ENCODE peak calls at places on chromosomes 12 and 14, in eight cellular contexts. O is adrenal gland, J is spleen, N is right lobe of liver, S is gastrocnemius medialis, L is IMR-90, Q is prostate gland, F is endothelial cell of umbilical vein. W is an unnamed sample.

GRCh38 chr12:6627598-6627997 is 8.2 kb downstream of the LPAR5 start:
- DNase-seq in Q (no peak), L (no peak), O (no peak), S (no peak), J (no peak), F (no peak), N (no peak), W (no peak)

GRCh38 chr14:70811065-70811464 is 1.8 kb upstream of the MAP3K9 start:
- DNase-seq in N (no peak), L (peak; percentile 8), S (no peak), F (no peak), O (no peak), Q (no peak), J (no peak), W (no peak)

GRCh38 chr12:113083863-113084430 is 27.4 kb downstream of the DTX1 start:
- DNase-seq in O (no peak), F (no peak), Q (no peak), J (no peak), L (no peak), S (peak; percentile 29), N (no peak), W (no peak)

GRCh38 chr12:94092516-94093241 is 55.7 kb upstream of the PLXNC1 start:
- DNase-seq in O (no peak), J (no peak), Q (peak; percentile 88), S (no peak), N (no peak), L (peak; percentile 25), F (no peak), W (no peak)

GRCh38 chr12:89756638-89757321 is 48.1 kb upstream of the ATP2B1 start:
- DNase-seq in O (peak; percentile 39), N (no peak), Q (no peak), L (peak; percentile 99), S (peak; percentile 2), F (peak; percentile 72), J (no peak), W (peak; percentile 94)

GRCh38 chr12:91931110-91931509 is 214.5 kb downstream of the BTG1 start:
- DNase-seq in L (no peak), O (no peak), J (no peak), Q (peak; percentile 95), F (no peak), S (no peak), N (no peak), W (no peak)

GRCh38 chr14:96688629-96689028 is 108.6 kb upstream of the VRK1 start:
- DNase-seq in N (no peak), Q (no peak), J (no peak), S (no peak), O (no peak), F (no peak), L (no peak), W (no peak)

GRCh38 chr12:57610553-57611115 is 601 bp upstream of the ARHGEF25 start:
- DNase-seq in F (no peak), L (no peak), J (no peak), Q (no peak), S (no peak), O (no peak), N (no peak), W (peak; percentile 42)

GRCh38 chr12:52879394-52880351 is 25.2 kb downstream of the KRT8 start:
- DNase-seq in Q (peak; percentile 89), S (peak; percentile 47), O (peak; percentile 76), J (peak; percentile 91), N (peak; percentile 81), F (peak; percentile 83), L (peak; percentile 86), W (peak; percentile 85)

GRCh38 chr12:104171785-104172563 is 34.0 kb upstream of the NFYB start:
- DNase-seq in S (no peak), F (no peak), O (no peak), N (no peak), J (no peak), L (no peak), Q (no peak), W (no peak)

GRCh38 chr14:22131749-22132476 is 457.1 kb downstream of the DAD1 start:
- DNase-seq in F (no peak), J (no peak), O (no peak), S (no peak), L (peak; percentile 3), Q (no peak), N (no peak), W (peak; percentile 63)

GRCh38 chr12:40137252-40137651 is 31.4 kb upstream of the SLC2A13 start:
- DNase-seq in L (peak; percentile 6), Q (no peak), F (peak; percentile 13), N (no peak), J (no peak), O (no peak), S (no peak), W (no peak)

GRCh38 chr14:63223596-63223995 is 19.4 kb downstream of the RHOJ start:
- DNase-seq in L (no peak), S (no peak), F (no peak), O (no peak), Q (no peak), N (no peak), J (no peak), W (no peak)

GRCh38 chr12:4679711-4680110 is 30.8 kb downstream of the NDUFA9 start:
- DNase-seq in O (no peak), N (no peak), J (no peak), Q (no peak), S (no peak), L (no peak), F (no peak), W (no peak)

GRCh38 chr14:94100847-94101246 is 9.7 kb upstream of the IFI27 start:
- DNase-seq in N (no peak), S (no peak), L (peak; percentile 82), F (no peak), O (peak; percentile 82), J (no peak), Q (no peak), W (no peak)

GRCh38 chr12:93016752-93017350 is 87.8 kb upstream of the EEA1 start:
- DNase-seq in N (no peak), O (no peak), Q (no peak), F (peak; percentile 69), S (no peak), L (no peak), J (no peak), W (no peak)

DNA sequence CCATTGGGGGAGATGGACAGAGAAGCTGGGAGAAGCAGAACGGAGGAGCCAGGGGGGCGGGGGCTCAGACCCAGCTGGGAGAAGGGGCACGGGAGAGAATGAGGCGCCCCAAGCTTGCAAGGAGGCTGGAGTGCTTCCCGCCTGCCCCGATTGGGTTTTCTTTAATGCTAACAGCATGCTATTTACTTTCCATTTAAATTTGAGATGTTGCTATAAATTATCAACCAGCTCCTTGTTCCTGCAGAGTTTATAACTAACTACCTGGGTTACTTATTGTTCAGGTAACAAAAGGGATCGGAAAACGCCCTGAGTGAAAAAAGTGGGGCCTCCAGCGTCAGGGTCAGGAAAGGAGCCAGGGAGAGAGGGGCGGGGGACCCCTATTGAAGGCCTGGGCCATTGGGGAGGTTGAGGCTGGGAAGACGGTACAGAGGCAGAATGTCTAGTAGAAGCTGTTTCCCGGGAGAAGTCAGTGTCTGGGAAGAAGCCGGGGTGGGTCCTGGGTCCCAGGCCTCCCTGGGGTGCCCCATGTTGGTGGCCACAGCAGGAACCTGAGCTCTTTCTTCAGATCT is 2.5 kb downstream of the HNF1A start:
- DNase-seq in J (no peak), L (no peak), Q (no peak), N (peak; percentile 80), F (no peak), S (no peak), O (no peak), W (no peak)
- TF ChIP-seq POLR2A in J (no peak), L (no peak), Q (no peak), N (peak; percentile 29), F (no peak), S (no peak), O (no peak), W (no peak)

GRCh38 chr12:65368071-65368470 is 89.6 kb downstream of the MSRB3 start:
- DNase-seq in N (no peak), F (no peak), J (no peak), O (no peak), Q (no peak), L (no peak), S (no peak), W (no peak)

GRCh38 chr12:65372574-65372973 is 94.1 kb downstream of the MSRB3 start:
- DNase-seq in J (no peak), N (no peak), O (no peak), Q (no peak), F (no peak), S (no peak), L (peak; percentile 68), W (no peak)
- TF ChIP-seq POLR2A in J (no peak), N (no peak), O (no peak), Q (no peak), F (no peak), S (no peak), L (no peak), W (no peak)

GRCh38 chr14:92924247-92924646 is 1.3 kb downstream of the CHGA start:
- DNase-seq in S (no peak), J (no peak), Q (no peak), O (no peak), F (no peak), N (no peak), L (no peak), W (no peak)
- TF ChIP-seq POLR2A in S (no peak), J (no peak), Q (no peak), O (no peak), F (no peak), N (no peak), L (no peak), W (no peak)

DNA sequence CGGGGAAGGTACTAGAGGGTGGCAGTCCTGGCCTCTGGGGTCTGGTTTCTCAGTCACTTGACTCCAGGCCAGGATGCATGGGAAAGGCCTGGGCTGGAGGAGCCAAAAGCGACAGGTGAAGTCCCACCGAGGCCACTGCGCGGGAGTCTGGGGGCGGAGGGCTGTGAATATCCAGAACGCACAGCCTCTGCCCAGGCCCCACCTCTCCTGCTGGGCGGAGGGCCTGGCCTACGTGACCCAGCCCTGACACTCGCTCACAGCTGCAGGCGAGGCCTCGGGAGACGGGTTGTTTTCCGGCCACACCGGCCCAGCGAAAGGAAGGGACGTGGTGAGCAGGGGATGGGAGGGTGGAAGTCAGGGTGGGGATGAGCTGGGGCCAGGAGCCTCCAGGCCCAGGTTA is 91.2 kb downstream of the RFLNA start:
- DNase-seq in S (peak; percentile 49), F (no peak), L (no peak), J (no peak), N (no peak), O (no peak), Q (no peak), W (no peak)
- TF ChIP-seq POLR2A in S (no peak), F (peak; percentile 41), L (no peak), J (no peak), N (no peak), O (no peak), Q (no peak), W (no peak)

DNA sequence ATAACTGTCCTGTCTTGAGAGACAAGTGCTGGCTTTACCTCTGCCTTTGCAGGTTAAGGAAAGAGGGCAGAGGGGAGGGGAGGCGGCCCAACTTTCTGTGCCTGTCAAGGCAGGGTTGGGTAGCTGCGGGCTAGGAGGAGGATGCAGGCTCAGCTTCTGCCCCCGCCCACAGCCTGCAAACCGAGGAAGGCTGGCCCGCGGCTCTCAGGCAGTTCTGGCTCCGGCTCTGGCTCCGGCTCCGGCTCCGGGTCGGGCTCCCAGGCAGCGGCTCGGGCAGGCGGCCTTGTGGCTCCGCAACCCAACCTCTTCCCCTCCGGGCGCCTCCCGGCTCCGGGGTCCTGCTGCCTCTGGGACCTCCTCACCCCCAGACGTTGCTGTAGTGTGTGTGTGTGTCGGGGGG is 92.9 kb downstream of the TMEM30B start:
- DNase-seq in N (peak; percentile 45), O (peak; percentile 35), J (no peak), Q (peak; percentile 7), F (peak; percentile 21), L (no peak), S (peak; percentile 57), W (no peak)
- TF ChIP-seq POLR2A in N (no peak), O (no peak), J (no peak), Q (no peak), F (no peak), L (no peak), S (no peak), W (no peak)